ENCODE peak calls at places on chromosomes 2 and 18, in eight cellular contexts. N, E, G, H, W, K, V and U are unnamed samples.
A peak's percentile ranks its signal among the peaks of the same experiment; 100 is the strongest.

GRCh38 chr2:178517496-178517895 is 37.2 kb downstream of the PLEKHA3 start:
- DNase-seq in K (no peak), W (no peak), E (no peak), V (no peak), N (no peak), H (no peak), G (no peak), U (no peak)

GRCh38 chr18:34707670-34708069 is 2.4 kb upstream of the DTNA start:
- DNase-seq in H (peak; percentile 87), V (peak; percentile 66), N (no peak), G (peak; percentile 79), E (peak; percentile 49), K (no peak), W (no peak), U (peak; percentile 74)

GRCh38 chr2:217407466-217407865 is 547.6 kb upstream of the TNP1 start:
- DNase-seq in K (no peak), H (no peak), E (no peak), G (no peak), N (no peak), V (no peak), W (peak; percentile 47), U (no peak)

GRCh38 chr2:85133751-85134254 is 611 bp downstream of the TCF7L1 start:
- DNase-seq in H (no peak), N (no peak), E (peak; percentile 42), W (no peak), V (peak; percentile 74), K (no peak), G (peak; percentile 28), U (peak; percentile 68)

GRCh38 chr2:26849056-26850001 is 1.4 kb downstream of the DPYSL5 start:
- DNase-seq in V (peak; percentile 33), K (no peak), G (no peak), H (no peak), W (peak; percentile 91), N (no peak), E (no peak), U (no peak)

GRCh38 chr18:57208056-57208455 is 61.2 kb downstream of the BOD1L2 start:
- DNase-seq in K (no peak), V (no peak), E (no peak), G (no peak), N (no peak), H (no peak), W (no peak), U (no peak)

GRCh38 chr2:226699321-226699720 is 100.3 kb downstream of the IRS1 start:
- DNase-seq in H (peak; percentile 40), W (peak; percentile 92), K (no peak), N (no peak), V (no peak), E (peak; percentile 62), G (peak; percentile 89), U (peak; percentile 80)

GRCh38 chr2:222479855-222480254 is 55.5 kb downstream of the SGPP2 start:
- DNase-seq in V (no peak), E (no peak), G (no peak), W (no peak), H (no peak), K (no peak), N (no peak), U (no peak)

GRCh38 chr2:28399289-28399688 is 6.6 kb downstream of the FOSL2 start:
- DNase-seq in V (no peak), N (no peak), K (no peak), H (no peak), E (no peak), G (peak; percentile 33), W (no peak), U (no peak)

GRCh38 chr2:28400921-28401320 is 8.3 kb downstream of the FOSL2 start:
- DNase-seq in W (no peak), E (no peak), V (no peak), G (peak; percentile 59), N (no peak), H (no peak), K (no peak), U (no peak)

GRCh38 chr2:28401411-28401810 is 8.8 kb downstream of the FOSL2 start:
- DNase-seq in K (no peak), G (peak; percentile 58), E (no peak), N (no peak), W (no peak), V (no peak), H (no peak), U (no peak)

GRCh38 chr2:28400434-28400833 is 7.8 kb downstream of the FOSL2 start:
- DNase-seq in W (no peak), E (no peak), H (no peak), N (no peak), K (no peak), G (no peak), V (no peak), U (no peak)

DNA sequence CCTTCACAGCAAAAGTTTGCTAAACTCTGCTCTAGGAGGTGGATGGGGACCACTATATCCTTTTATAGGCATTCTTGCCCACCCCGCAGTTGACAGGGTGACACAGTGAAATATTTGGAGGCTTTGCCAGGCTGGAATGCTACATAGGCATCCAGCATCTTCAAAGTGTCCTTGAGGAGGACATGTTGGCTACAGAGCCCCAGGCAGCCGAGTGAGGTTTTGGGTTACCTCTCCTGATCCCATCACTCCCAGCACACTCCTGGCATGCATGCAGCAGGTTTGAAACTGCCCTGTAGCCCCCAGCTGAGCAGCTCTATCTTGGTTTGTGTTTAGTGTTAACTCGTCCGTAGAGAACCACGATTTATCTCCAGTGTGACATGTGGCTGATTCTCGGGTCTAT is 7.3 kb downstream of the FOSL2 start:
- DNase-seq in H (no peak), E (no peak), W (no peak), K (no peak), V (no peak), G (peak; percentile 63), N (no peak), U (no peak)
- H3K36me3 ChIP-seq in H (peaks cover 17% of the 10 kb centered on the region), E (peaks cover 68% of the 10 kb centered on the region), W (peaks cover 12% of the 10 kb centered on the region), K (no peaks in the 10 kb centered on the region), V (no peaks in the 10 kb centered on the region), G (no peaks in the 10 kb centered on the region), N (peaks cover 7% of the 10 kb centered on the region), U (peaks cover 65% of the 10 kb centered on the region)

GRCh38 chr2:46875226-46875899 is 40.2 kb downstream of the MCFD2 start:
- DNase-seq in V (no peak), N (no peak), W (no peak), H (no peak), E (no peak), G (no peak), K (no peak), U (no peak)
- H3K36me3 ChIP-seq in V (no peaks in the 10 kb centered on the region), N (no peaks in the 10 kb centered on the region), W (no peaks in the 10 kb centered on the region), H (no peaks in the 10 kb centered on the region), E (no peaks in the 10 kb centered on the region), G (no peaks in the 10 kb centered on the region), K (no peaks in the 10 kb centered on the region), U (no peaks in the 10 kb centered on the region)

GRCh38 chr2:46951290-46952064 is 35.9 kb upstream of the MCFD2 start:
- DNase-seq in V (no peak), H (no peak), N (no peak), E (no peak), K (no peak), W (no peak), G (no peak), U (no peak)
- H3K36me3 ChIP-seq in V (no peaks in the 10 kb centered on the region), H (peaks cover 20% of the 10 kb centered on the region), N (peaks cover 52% of the 10 kb centered on the region), E (peaks cover 64% of the 10 kb centered on the region), K (peaks cover 44% of the 10 kb centered on the region), W (peaks cover 22% of the 10 kb centered on the region), G (no peaks in the 10 kb centered on the region), U (peaks cover 17% of the 10 kb centered on the region)

DNA sequence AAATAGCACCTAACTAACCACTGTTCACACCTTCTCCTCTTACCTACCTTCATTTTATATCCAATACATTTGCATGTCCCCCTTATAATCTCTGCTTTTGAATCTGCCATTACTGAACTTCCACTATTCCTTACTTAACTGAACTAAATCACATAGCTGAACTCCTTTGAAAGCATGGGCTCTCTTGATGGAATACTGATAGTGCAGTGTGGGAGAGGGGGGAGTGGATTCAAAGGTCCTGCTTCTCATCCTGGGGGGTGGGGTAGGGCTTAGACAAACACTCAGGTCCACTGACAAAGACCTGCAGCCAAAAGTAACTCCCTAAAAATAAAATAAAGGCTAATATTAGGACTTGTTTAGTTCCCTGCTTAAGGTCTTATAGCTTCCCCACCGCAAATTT is 8.6 kb downstream of the MCEE start:
- DNase-seq in N (no peak), E (no peak), G (no peak), V (no peak), K (no peak), H (no peak), W (no peak), U (no peak)
- H3K36me3 ChIP-seq in N (peaks cover 25% of the 10 kb centered on the region), E (peaks cover 54% of the 10 kb centered on the region), G (no peaks in the 10 kb centered on the region), V (peaks cover 21% of the 10 kb centered on the region), K (peaks cover 2% of the 10 kb centered on the region), H (peaks cover 10% of the 10 kb centered on the region), W (no peaks in the 10 kb centered on the region), U (peaks cover 19% of the 10 kb centered on the region)

DNA sequence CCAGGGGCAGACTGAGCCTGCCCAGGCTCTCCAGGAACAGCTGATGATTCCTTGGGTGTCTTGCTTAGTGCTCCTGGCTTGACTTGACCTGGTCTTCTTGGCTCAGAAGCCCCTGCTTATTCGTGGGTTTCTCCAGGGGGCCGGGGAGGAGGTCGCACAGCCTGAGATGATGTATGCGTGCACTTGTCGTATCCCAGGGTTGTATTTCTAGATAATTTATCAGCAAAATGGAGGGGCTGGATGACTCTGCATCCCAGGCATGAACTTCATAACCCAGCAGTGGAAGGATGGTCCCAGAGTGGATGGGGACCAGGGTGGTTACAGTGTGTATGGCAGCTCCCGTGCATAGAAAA is 25.2 kb downstream of the IMPA2 start:
- DNase-seq in E (no peak), G (no peak), V (no peak), K (no peak), H (no peak), N (no peak), W (no peak), U (no peak)
- H3K36me3 ChIP-seq in E (peaks cover 46% of the 10 kb centered on the region), G (no peaks in the 10 kb centered on the region), V (no peaks in the 10 kb centered on the region), K (no peaks in the 10 kb centered on the region), H (no peaks in the 10 kb centered on the region), N (no peaks in the 10 kb centered on the region), W (peaks cover 34% of the 10 kb centered on the region), U (peaks cover 17% of the 10 kb centered on the region)

DNA sequence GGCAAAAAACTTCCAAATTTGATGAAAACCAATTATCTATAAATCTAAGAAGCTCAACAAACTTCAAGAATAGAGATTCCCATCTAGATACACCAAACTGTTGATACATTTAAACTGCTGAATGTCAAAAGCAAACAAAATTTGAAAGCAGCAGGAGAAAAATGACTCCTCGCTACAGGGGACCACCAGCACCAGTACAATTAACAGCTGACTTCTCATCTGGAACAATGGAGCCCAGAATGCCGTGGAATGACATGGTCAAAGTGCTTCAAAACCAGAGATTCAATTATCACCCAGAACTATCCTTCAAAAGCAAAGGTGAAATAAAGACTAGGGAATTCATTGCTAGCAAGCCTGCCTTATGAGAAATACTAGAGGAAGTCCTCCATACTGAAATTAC is 11.6 kb downstream of the SRSF7 start:
- DNase-seq in H (no peak), K (no peak), N (no peak), V (no peak), W (no peak), E (no peak), G (no peak), U (peak; percentile 38)
- H3K36me3 ChIP-seq in H (peaks cover 15% of the 10 kb centered on the region), K (peaks cover 5% of the 10 kb centered on the region), N (peaks cover 41% of the 10 kb centered on the region), V (peaks cover 8% of the 10 kb centered on the region), W (peaks cover 7% of the 10 kb centered on the region), E (peaks cover 64% of the 10 kb centered on the region), G (no peaks in the 10 kb centered on the region), U (peaks cover 50% of the 10 kb centered on the region)

GRCh38 chr2:163155279-163155883 is 316.8 kb upstream of the KCNH7 start:
- DNase-seq in K (peak; percentile 51), W (no peak), V (peak; percentile 55), G (no peak), H (peak; percentile 13), N (no peak), E (no peak), U (no peak)
- H3K36me3 ChIP-seq in K (no peaks in the 10 kb centered on the region), W (no peaks in the 10 kb centered on the region), V (no peaks in the 10 kb centered on the region), G (no peaks in the 10 kb centered on the region), H (no peaks in the 10 kb centered on the region), N (no peaks in the 10 kb centered on the region), E (no peaks in the 10 kb centered on the region), U (no peaks in the 10 kb centered on the region)